ENCODE peak calls at places on chromosome 14, in five cellular contexts. N is AG10803, D is heart right ventricle, G is EL, F is amniotic epithelial cell. K is an unnamed sample.

GRCh38 chr14:43687866-43688265 is 819.2 kb downstream of the FSCB start:
- DNase-seq in D (no peak), N (peak; percentile 1), F (peak; percentile 85), G (no peak), K (peak; percentile 24)

GRCh38 chr14:55237999-55238680 is 33.1 kb upstream of the FBXO34 start:
- DNase-seq in F (peak; percentile 31), G (no peak), D (no peak), N (no peak), K (no peak)

GRCh38 chr14:45249847-45250575 is 3.0 kb downstream of the MIS18BP1 start:
- DNase-seq in F (peak; percentile 100), G (peak; percentile 70), N (peak; percentile 79), D (no peak), K (peak; percentile 85)

GRCh38 chr14:104262515-104263514 is 124.4 kb downstream of the KIF26A start:
- DNase-seq in F (no peak), D (no peak), G (no peak), N (no peak), K (no peak)

GRCh38 chr14:88168498-88169165 is 154.4 kb downstream of the KCNK10 start:
- DNase-seq in D (no peak), G (peak; percentile 47), F (peak; percentile 19), N (peak; percentile 25), K (no peak)

GRCh38 chr14:47674546-47675238 is 713 bp downstream of the MDGA2 start:
- DNase-seq in D (no peak), G (no peak), N (no peak), F (no peak), K (no peak)

GRCh38 chr14:100840751-100841444 is 15.0 kb downstream of the MEG3 start:
- DNase-seq in G (no peak), F (no peak), D (no peak), N (no peak), K (no peak)

GRCh38 chr14:20714593-20715250 is 26.2 kb downstream of the ANG start:
- DNase-seq in F (peak; percentile 49), G (peak; percentile 17), D (peak; percentile 57), N (peak; percentile 54), K (no peak)

GRCh38 chr14:23402296-23403138 is 5.6 kb downstream of the MYH6 start:
- DNase-seq in G (no peak), D (no peak), F (no peak), N (no peak), K (no peak)

GRCh38 chr14:103133213-103134140 is 10.2 kb downstream of the TNFAIP2 start:
- DNase-seq in D (no peak), G (no peak), F (no peak), N (no peak), K (no peak)

GRCh38 chr14:77043984-77044485 is 15.5 kb upstream of the IRF2BPL start:
- DNase-seq in D (no peak), G (no peak), F (no peak), N (no peak), K (no peak)

GRCh38 chr14:85391892-85392291 is 138.1 kb upstream of the FLRT2 start:
- DNase-seq in D (no peak), F (no peak), G (no peak), N (no peak), K (no peak)

GRCh38 chr14:38045461-38045860 is 162.2 kb upstream of the SSTR1 start:
- DNase-seq in F (no peak), D (no peak), G (no peak), N (no peak), K (no peak)

K was measured in non-pigmented ciliary epithelial cell.